ENCODE peak calls at places on chromosomes 2 and 18, in seven cellular contexts. One of them, this sample, is unnamed.
A peak's percentile ranks its signal among the peaks of the same experiment; 100 is the strongest.

GRCh38 chr2:188668017-188668663 is 306.0 kb upstream of the COL3A1 start:
- DNase-seq in GM23248: peak; percentile 80
- DNase-seq in fibroblast of lung: peak; percentile 97
- DNase-seq in IMR-90: peak; percentile 93
- DNase-seq in neural progenitor cell: no peak
- DNase-seq in OCI-LY7: no peak
- DNase-seq in H9: no peak
- DNase-seq in this sample: peak; percentile 17

GRCh38 chr2:15582153-15582552 is 9.5 kb upstream of the DDX1 start:
- DNase-seq in OCI-LY7: no peak
- DNase-seq in IMR-90: no peak
- DNase-seq in H9: no peak
- DNase-seq in GM23248: no peak
- DNase-seq in neural progenitor cell: no peak
- DNase-seq in fibroblast of lung: no peak
- DNase-seq in this sample: no peak

GRCh38 chr2:9050122-9050809 is 46.8 kb upstream of the MBOAT2 start:
- DNase-seq in neural progenitor cell: no peak
- DNase-seq in fibroblast of lung: no peak
- DNase-seq in H9: no peak
- DNase-seq in GM23248: no peak
- DNase-seq in OCI-LY7: no peak
- DNase-seq in IMR-90: no peak
- DNase-seq in this sample: no peak

GRCh38 chr18:79872423-79872822 is 74.7 kb downstream of the KCNG2 start:
- DNase-seq in IMR-90: no peak
- DNase-seq in fibroblast of lung: no peak
- DNase-seq in OCI-LY7: no peak
- DNase-seq in neural progenitor cell: peak; percentile 34
- DNase-seq in GM23248: peak; percentile 20
- DNase-seq in H9: no peak
- DNase-seq in this sample: no peak

GRCh38 chr2:234377761-234378341 is 119.0 kb downstream of the ARL4C start:
- DNase-seq in neural progenitor cell: peak; percentile 38
- DNase-seq in fibroblast of lung: peak; percentile 92
- DNase-seq in OCI-LY7: no peak
- DNase-seq in H9: no peak
- DNase-seq in GM23248: peak; percentile 86
- DNase-seq in IMR-90: peak; percentile 74
- DNase-seq in this sample: peak; percentile 77

GRCh38 chr18:74457743-74458465 is 796 bp upstream of the DIPK1C start:
- DNase-seq in H9: no peak
- DNase-seq in GM23248: no peak
- DNase-seq in OCI-LY7: no peak
- DNase-seq in neural progenitor cell: peak; percentile 29
- DNase-seq in fibroblast of lung: no peak
- DNase-seq in IMR-90: no peak
- DNase-seq in this sample: no peak

GRCh38 chr18:67278984-67279383 is 237.5 kb downstream of the DSEL start:
- DNase-seq in IMR-90: no peak
- DNase-seq in neural progenitor cell: no peak
- DNase-seq in fibroblast of lung: no peak
- DNase-seq in H9: no peak
- DNase-seq in OCI-LY7: no peak
- DNase-seq in GM23248: no peak
- DNase-seq in this sample: no peak

GRCh38 chr2:108803045-108803736 is 16.6 kb downstream of the CCDC138 start:
- DNase-seq in GM23248: no peak
- DNase-seq in IMR-90: no peak
- DNase-seq in H9: no peak
- DNase-seq in neural progenitor cell: no peak
- DNase-seq in fibroblast of lung: no peak
- DNase-seq in OCI-LY7: no peak
- DNase-seq in this sample: no peak

GRCh38 chr18:24049142-24049541 is 34.6 kb downstream of the TTC39C start:
- DNase-seq in fibroblast of lung: no peak
- DNase-seq in GM23248: no peak
- DNase-seq in H9: no peak
- DNase-seq in OCI-LY7: no peak
- DNase-seq in neural progenitor cell: no peak
- DNase-seq in IMR-90: no peak
- DNase-seq in this sample: no peak

GRCh38 chr2:142286618-142287017 is 155.8 kb upstream of the LRP1B start:
- DNase-seq in H9: peak; percentile 71
- DNase-seq in neural progenitor cell: peak; percentile 76
- DNase-seq in OCI-LY7: peak; percentile 38
- DNase-seq in GM23248: peak; percentile 1
- DNase-seq in fibroblast of lung: no peak
- DNase-seq in IMR-90: no peak
- DNase-seq in this sample: no peak

GRCh38 chr2:65315042-65315441 is 87.4 kb downstream of the ACTR2 start:
- DNase-seq in GM23248: no peak
- DNase-seq in H9: no peak
- DNase-seq in neural progenitor cell: no peak
- DNase-seq in fibroblast of lung: peak; percentile 54
- DNase-seq in OCI-LY7: no peak
- DNase-seq in IMR-90: peak; percentile 31
- DNase-seq in this sample: no peak

GRCh38 chr18:12630136-12630535 is 27.8 kb downstream of the SPIRE1 start:
- DNase-seq in GM23248: peak; percentile 55
- DNase-seq in OCI-LY7: no peak
- DNase-seq in H9: no peak
- DNase-seq in IMR-90: peak; percentile 88
- DNase-seq in neural progenitor cell: no peak
- DNase-seq in fibroblast of lung: peak; percentile 60
- DNase-seq in this sample: no peak

GRCh38 chr18:12625242-12625641 is 32.7 kb downstream of the SPIRE1 start:
- DNase-seq in H9: no peak
- DNase-seq in neural progenitor cell: no peak
- DNase-seq in OCI-LY7: no peak
- DNase-seq in GM23248: no peak
- DNase-seq in fibroblast of lung: no peak
- DNase-seq in IMR-90: no peak
- DNase-seq in this sample: no peak

GRCh38 chr18:12631831-12632477 is 26.0 kb downstream of the SPIRE1 start:
- DNase-seq in OCI-LY7: no peak
- DNase-seq in IMR-90: no peak
- DNase-seq in neural progenitor cell: no peak
- DNase-seq in fibroblast of lung: no peak
- DNase-seq in H9: no peak
- DNase-seq in GM23248: no peak
- DNase-seq in this sample: no peak

GRCh38 chr18:12628706-12629702 is 28.9 kb downstream of the SPIRE1 start:
- DNase-seq in GM23248: peak; percentile 91
- DNase-seq in neural progenitor cell: no peak
- DNase-seq in H9: no peak
- DNase-seq in IMR-90: peak; percentile 89
- DNase-seq in OCI-LY7: no peak
- DNase-seq in fibroblast of lung: peak; percentile 83
- DNase-seq in this sample: peak; percentile 71
- H3K27ac ChIP-seq in GM23248: peak overlapping the region; percentile 92
- H3K27ac ChIP-seq in neural progenitor cell: no peak overlapping the region
- H3K27ac ChIP-seq in H9: no peak overlapping the region
- H3K27ac ChIP-seq in IMR-90: peak overlapping the region; percentile 24
- H3K27ac ChIP-seq in OCI-LY7: no peak overlapping the region
- H3K27ac ChIP-seq in fibroblast of lung: peak overlapping the region; percentile 7
- H3K27ac ChIP-seq in this sample: peak overlapping the region; percentile 87

GRCh38 chr2:196987298-196987653 is 60.8 kb upstream of the PGAP1 start:
- DNase-seq in neural progenitor cell: no peak
- DNase-seq in IMR-90: peak; percentile 33
- DNase-seq in fibroblast of lung: no peak
- DNase-seq in H9: no peak
- DNase-seq in OCI-LY7: no peak
- DNase-seq in GM23248: no peak
- DNase-seq in this sample: no peak

GRCh38 chr2:196989496-196989895 is 63.0 kb upstream of the PGAP1 start:
- DNase-seq in fibroblast of lung: no peak
- DNase-seq in OCI-LY7: no peak
- DNase-seq in GM23248: peak; percentile 12
- DNase-seq in neural progenitor cell: no peak
- DNase-seq in IMR-90: no peak
- DNase-seq in H9: no peak
- DNase-seq in this sample: no peak

GRCh38 chr2:196988599-196988998 is 62.1 kb upstream of the PGAP1 start:
- DNase-seq in fibroblast of lung: no peak
- DNase-seq in OCI-LY7: no peak
- DNase-seq in H9: no peak
- DNase-seq in GM23248: peak; percentile 32
- DNase-seq in IMR-90: no peak
- DNase-seq in neural progenitor cell: no peak
- DNase-seq in this sample: no peak

GRCh38 chr2:196985524-196986183 is 59.1 kb upstream of the PGAP1 start:
- DNase-seq in IMR-90: no peak
- DNase-seq in neural progenitor cell: no peak
- DNase-seq in GM23248: no peak
- DNase-seq in fibroblast of lung: no peak
- DNase-seq in H9: no peak
- DNase-seq in OCI-LY7: no peak
- DNase-seq in this sample: no peak

GRCh38 chr2:196987654-196988364 is 61.3 kb upstream of the PGAP1 start:
- DNase-seq in fibroblast of lung: peak; percentile 98
- DNase-seq in neural progenitor cell: peak; percentile 6
- DNase-seq in OCI-LY7: peak; percentile 8
- DNase-seq in GM23248: peak; percentile 99
- DNase-seq in IMR-90: peak; percentile 98
- DNase-seq in H9: no peak
- DNase-seq in this sample: peak; percentile 87
- H2AFZ ChIP-seq in fibroblast of lung: peak overlapping the region; percentile 31
- H2AFZ ChIP-seq in neural progenitor cell: peak overlapping the region; percentile 92
- H2AFZ ChIP-seq in OCI-LY7: no peak overlapping the region
- H2AFZ ChIP-seq in GM23248: peak overlapping the region; percentile 87
- H2AFZ ChIP-seq in IMR-90: no peak overlapping the region
- H2AFZ ChIP-seq in H9: peak overlapping the region; percentile 97
- H2AFZ ChIP-seq in this sample: peak overlapping the region; percentile 71

GRCh38 chr2:177229448-177230242 is 17.1 kb downstream of the HNRNPA3 start:
- DNase-seq in fibroblast of lung: no peak
- DNase-seq in IMR-90: no peak
- DNase-seq in OCI-LY7: no peak
- DNase-seq in GM23248: no peak
- DNase-seq in H9: no peak
- DNase-seq in neural progenitor cell: no peak
- DNase-seq in this sample: no peak
- H3K27ac ChIP-seq in fibroblast of lung: no peak overlapping the region
- H3K27ac ChIP-seq in IMR-90: peak overlapping the region; percentile 14
- H3K27ac ChIP-seq in OCI-LY7: no peak overlapping the region
- H3K27ac ChIP-seq in GM23248: no peak overlapping the region
- H3K27ac ChIP-seq in H9: peak overlapping the region; percentile 10
- H3K27ac ChIP-seq in neural progenitor cell: peak overlapping the region; percentile 44
- H3K27ac ChIP-seq in this sample: no peak overlapping the region

GRCh38 chr2:121736140-121736461 is 574 bp downstream of the NIFK start:
- DNase-seq in fibroblast of lung: no peak
- DNase-seq in IMR-90: no peak
- DNase-seq in H9: no peak
- DNase-seq in GM23248: peak; percentile 33
- DNase-seq in OCI-LY7: peak; percentile 14
- DNase-seq in neural progenitor cell: no peak
- DNase-seq in this sample: peak; percentile 45
- H2AFZ ChIP-seq in fibroblast of lung: peak overlapping the region; percentile 93
- H2AFZ ChIP-seq in IMR-90: peak overlapping the region; percentile 91
- H2AFZ ChIP-seq in H9: no peak overlapping the region
- H2AFZ ChIP-seq in GM23248: peak overlapping the region; percentile 88
- H2AFZ ChIP-seq in OCI-LY7: peak overlapping the region; percentile 53
- H2AFZ ChIP-seq in neural progenitor cell: peak overlapping the region; percentile 14
- H2AFZ ChIP-seq in this sample: peak overlapping the region; percentile 96

GRCh38 chr2:218569661-218570500 is 1.2 kb downstream of the CNOT9 start:
- DNase-seq in GM23248: peak; percentile 75
- DNase-seq in fibroblast of lung: peak; percentile 58
- DNase-seq in OCI-LY7: peak; percentile 22
- DNase-seq in H9: no peak
- DNase-seq in IMR-90: peak; percentile 67
- DNase-seq in neural progenitor cell: peak; percentile 22
- DNase-seq in this sample: peak; percentile 55
- H3K27ac ChIP-seq in GM23248: peak overlapping the region; percentile 97
- H3K27ac ChIP-seq in fibroblast of lung: peak overlapping the region; percentile 96
- H3K27ac ChIP-seq in OCI-LY7: peak overlapping the region; percentile 89
- H3K27ac ChIP-seq in H9: peak overlapping the region; percentile 93
- H3K27ac ChIP-seq in IMR-90: peak overlapping the region; percentile 69
- H3K27ac ChIP-seq in neural progenitor cell: peak overlapping the region; percentile 96
- H3K27ac ChIP-seq in this sample: peak overlapping the region; percentile 98

DNA sequence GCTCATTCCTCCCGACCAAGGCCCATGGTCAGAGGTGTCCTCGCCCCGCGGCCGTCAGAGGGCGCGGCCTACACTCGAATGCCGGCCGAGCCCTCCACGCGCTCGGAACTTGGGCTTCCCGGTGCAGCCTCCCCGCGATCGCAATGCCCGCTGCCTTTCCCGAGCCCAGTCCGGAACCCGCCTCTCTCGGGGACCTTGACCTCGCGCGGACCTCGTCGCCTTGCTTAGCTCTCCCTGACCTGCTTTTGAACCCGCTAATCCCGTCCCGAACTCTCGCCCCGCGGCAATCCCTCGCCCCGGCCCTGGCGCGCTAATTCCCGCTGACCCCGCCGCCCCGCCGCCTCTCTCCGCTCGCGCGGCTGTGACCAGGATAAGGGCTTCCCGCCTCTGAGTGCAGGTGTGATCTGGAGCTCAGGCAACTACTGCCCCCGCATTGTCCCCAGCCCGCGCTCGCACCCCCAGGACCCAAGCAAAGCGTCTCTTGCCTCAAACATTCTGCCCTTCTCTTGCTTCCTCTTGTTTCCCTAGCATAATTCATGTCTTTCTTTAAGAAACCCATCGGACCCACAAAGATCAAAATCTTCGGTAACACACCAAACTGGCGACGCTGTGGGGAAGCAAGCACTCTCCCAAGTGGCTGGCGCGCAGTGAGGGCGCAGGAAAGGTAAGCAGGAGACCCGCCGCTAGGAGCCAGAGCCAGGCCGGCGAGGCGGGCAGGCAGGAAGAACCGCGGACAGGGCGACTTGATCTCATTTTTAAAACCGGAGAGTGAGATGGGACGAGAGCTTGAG is 46.6 kb upstream of the ATP6V1B1 start:
- DNase-seq in fibroblast of lung: no peak
- DNase-seq in OCI-LY7: no peak
- DNase-seq in H9: peak; percentile 75
- DNase-seq in GM23248: no peak
- DNase-seq in neural progenitor cell: peak; percentile 80
- DNase-seq in IMR-90: no peak
- DNase-seq in this sample: peak; percentile 44
- H2AFZ ChIP-seq in fibroblast of lung: no peak overlapping the region
- H2AFZ ChIP-seq in OCI-LY7: no peak overlapping the region
- H2AFZ ChIP-seq in H9: no peak overlapping the region
- H2AFZ ChIP-seq in GM23248: no peak overlapping the region
- H2AFZ ChIP-seq in neural progenitor cell: no peak overlapping the region
- H2AFZ ChIP-seq in IMR-90: peak overlapping the region; percentile 68
- H2AFZ ChIP-seq in this sample: no peak overlapping the region

GRCh38 chr2:33060405-33060804 is 113.7 kb downstream of the LTBP1 start:
- DNase-seq in OCI-LY7: no peak
- DNase-seq in IMR-90: no peak
- DNase-seq in fibroblast of lung: no peak
- DNase-seq in GM23248: no peak
- DNase-seq in neural progenitor cell: no peak
- DNase-seq in H9: no peak
- DNase-seq in this sample: no peak
- H3K27ac ChIP-seq in OCI-LY7: peak overlapping the region; percentile 91
- H3K27ac ChIP-seq in IMR-90: no peak overlapping the region
- H3K27ac ChIP-seq in fibroblast of lung: no peak overlapping the region
- H3K27ac ChIP-seq in GM23248: no peak overlapping the region
- H3K27ac ChIP-seq in neural progenitor cell: no peak overlapping the region
- H3K27ac ChIP-seq in H9: no peak overlapping the region
- H3K27ac ChIP-seq in this sample: no peak overlapping the region

This sample was measured in osteoblast.